ENCODE peak calls at places on chromosomes 1 and 21, in six cellular contexts. P, X, Q, I, N and C are unnamed samples.

GRCh38 chr1:116373451-116374339 is 651 bp downstream of the ATP1A1 start:
- DNase-seq in P (no peak), N (no peak), I (no peak), X (peak), Q (no peak), C (peak)

GRCh38 chr1:61271412-61271789 is 189.0 kb downstream of the NFIA start:
- DNase-seq in I (no peak), Q (no peak), X (no peak), N (no peak), P (no peak), C (no peak)

GRCh38 chr1:185565314-185565713 is 168.9 kb upstream of the HMCN1 start:
- DNase-seq in X (peak), Q (peak), I (no peak), N (peak), P (no peak), C (no peak)

GRCh38 chr1:230548997-230549396 is 93.3 kb upstream of the COG2 start:
- DNase-seq in P (peak), Q (peak), I (no peak), N (no peak), X (no peak), C (peak)

GRCh38 chr1:156608981-156609380 is 7.7 kb upstream of the GPATCH4 start:
- DNase-seq in X (no peak), I (no peak), Q (no peak), P (no peak), N (peak), C (no peak)

GRCh38 chr1:224287714-224288113 is 42.3 kb downstream of the NVL start:
- DNase-seq in P (peak), Q (no peak), N (no peak), I (no peak), X (no peak), C (peak)

GRCh38 chr1:223201967-223202366 is 58.9 kb upstream of the TLR5 start:
- DNase-seq in Q (peak), P (no peak), N (no peak), X (no peak), I (no peak), C (no peak)

GRCh38 chr1:20223106-20223505 is 36.8 kb upstream of the PLA2G2C start:
- DNase-seq in Q (no peak), N (no peak), X (no peak), P (no peak), I (no peak), C (no peak)

GRCh38 chr21:32352556-32352955 is 40.3 kb downstream of the URB1 start:
- DNase-seq in P (no peak), Q (no peak), N (no peak), I (no peak), X (no peak), C (no peak)

GRCh38 chr1:98792123-98792522 is 130.6 kb downstream of the SNX7 start:
- DNase-seq in P (no peak), I (no peak), N (no peak), Q (no peak), X (peak), C (no peak)